ENCODE peak calls at places on chromosomes 13 and 19, in four cellular contexts. One of them, this sample, is unnamed.
A peak's percentile ranks its signal among the peaks of the same experiment; 100 is the strongest.

GRCh38 chr13:90445179-90445578 is 902.3 kb upstream of the MIR17HG start:
- DNase-seq in WTC11: no peak
- DNase-seq in K562: no peak
- DNase-seq in HepG2: no peak
- DNase-seq in this sample: no peak

GRCh38 chr19:21164541-21164940 is 22.7 kb downstream of the ZNF431 start:
- DNase-seq in HepG2: no peak
- DNase-seq in WTC11: no peak
- DNase-seq in K562: no peak
- DNase-seq in this sample: no peak

GRCh38 chr19:55257461-55258411 is 1.1 kb downstream of the PPP6R1 start:
- DNase-seq in HepG2: no peak
- DNase-seq in WTC11: no peak
- DNase-seq in K562: peak; percentile 56
- DNase-seq in this sample: peak; percentile 25

GRCh38 chr19:6459356-6460098 is at the start of gene SLC25A23:
- DNase-seq in HepG2: peak; percentile 46
- DNase-seq in K562: peak; percentile 87
- DNase-seq in WTC11: peak; percentile 79
- DNase-seq in this sample: peak; percentile 88

GRCh38 chr19:10286803-10287737 is at the start of gene ICAM4:
- DNase-seq in K562: peak; percentile 83
- DNase-seq in WTC11: peak; percentile 71
- DNase-seq in HepG2: peak; percentile 63
- DNase-seq in this sample: peak; percentile 34

GRCh38 chr13:99689955-99690354 is 188.7 kb downstream of the TM9SF2 start:
- DNase-seq in HepG2: no peak
- DNase-seq in K562: no peak
- DNase-seq in WTC11: no peak
- DNase-seq in this sample: no peak

GRCh38 chr13:114194853-114195252 is 15.8 kb downstream of the CFAP97D2 start:
- DNase-seq in WTC11: no peak
- DNase-seq in K562: no peak
- DNase-seq in HepG2: no peak
- DNase-seq in this sample: no peak

GRCh38 chr13:41460930-41461329 is 3.6 kb downstream of the RGCC start:
- DNase-seq in HepG2: no peak
- DNase-seq in K562: no peak
- DNase-seq in WTC11: no peak
- DNase-seq in this sample: no peak

GRCh38 chr13:112709825-112710783 is 20.3 kb downstream of the ATP11A start:
- DNase-seq in HepG2: no peak
- DNase-seq in WTC11: peak; percentile 15
- DNase-seq in K562: no peak
- DNase-seq in this sample: no peak

GRCh38 chr13:51243227-51243626 is 21.0 kb downstream of the FAM124A start:
- DNase-seq in K562: no peak
- DNase-seq in HepG2: no peak
- DNase-seq in WTC11: no peak
- DNase-seq in this sample: no peak

GRCh38 chr19:41883463-41883820 is 458 bp downstream of the ARHGEF1 start:
- DNase-seq in WTC11: no peak
- DNase-seq in K562: no peak
- DNase-seq in HepG2: no peak
- DNase-seq in this sample: no peak

GRCh38 chr13:77492982-77493381 is 42.5 kb upstream of the SCEL start:
- DNase-seq in HepG2: peak; percentile 4
- DNase-seq in WTC11: no peak
- DNase-seq in K562: no peak
- DNase-seq in this sample: peak; percentile 55

GRCh38 chr13:48210178-48210577 is 22.8 kb upstream of the ITM2B start:
- DNase-seq in WTC11: no peak
- DNase-seq in HepG2: no peak
- DNase-seq in K562: no peak
- DNase-seq in this sample: no peak

GRCh38 chr13:108070491-108070890 is 144.8 kb downstream of the LIG4 start:
- DNase-seq in WTC11: no peak
- DNase-seq in K562: no peak
- DNase-seq in HepG2: no peak
- DNase-seq in this sample: no peak

GRCh38 chr13:48043789-48044503 is 6.4 kb downstream of the NUDT15 start:
- DNase-seq in HepG2: no peak
- DNase-seq in K562: no peak
- DNase-seq in WTC11: no peak
- DNase-seq in this sample: no peak

GRCh38 chr19:39430675-39431593 is 4.8 kb downstream of the RPS16 start:
- DNase-seq in WTC11: no peak
- DNase-seq in K562: peak; percentile 46
- DNase-seq in HepG2: peak; percentile 71
- DNase-seq in this sample: no peak

GRCh38 chr13:109140777-109141354 is 511.5 kb downstream of the MYO16 start:
- DNase-seq in WTC11: peak; percentile 23
- DNase-seq in HepG2: no peak
- DNase-seq in K562: no peak
- DNase-seq in this sample: no peak

GRCh38 chr13:44812818-44813217 is 176.5 kb downstream of the NUFIP1 start:
- DNase-seq in WTC11: no peak
- DNase-seq in K562: no peak
- DNase-seq in HepG2: no peak
- DNase-seq in this sample: no peak

GRCh38 chr13:40058757-40059236 is 403.3 kb downstream of the COG6 start:
- DNase-seq in K562: no peak
- DNase-seq in HepG2: no peak
- DNase-seq in WTC11: no peak
- DNase-seq in this sample: no peak

GRCh38 chr19:4506449-4507149 is 11.7 kb downstream of the PLIN4 start:
- DNase-seq in HepG2: no peak
- DNase-seq in WTC11: no peak
- DNase-seq in K562: no peak
- DNase-seq in this sample: no peak

GRCh38 chr19:23460656-23461055 is 65.4 kb upstream of the ZNF91 start:
- DNase-seq in HepG2: no peak
- DNase-seq in K562: no peak
- DNase-seq in WTC11: no peak
- DNase-seq in this sample: no peak

GRCh38 chr19:17513801-17514200 is 2.4 kb downstream of the PGLS start:
- DNase-seq in HepG2: no peak
- DNase-seq in WTC11: no peak
- DNase-seq in K562: no peak
- DNase-seq in this sample: no peak

GRCh38 chr19:1045247-1045603 is 5.3 kb downstream of the ABCA7 start:
- DNase-seq in K562: peak; percentile 94
- DNase-seq in WTC11: peak; percentile 99
- DNase-seq in HepG2: peak; percentile 89
- DNase-seq in this sample: peak; percentile 98

GRCh38 chr13:111506131-111506530 is 185.7 kb downstream of the TEX29 start:
- DNase-seq in WTC11: no peak
- DNase-seq in HepG2: no peak
- DNase-seq in K562: no peak
- DNase-seq in this sample: no peak

DNA sequence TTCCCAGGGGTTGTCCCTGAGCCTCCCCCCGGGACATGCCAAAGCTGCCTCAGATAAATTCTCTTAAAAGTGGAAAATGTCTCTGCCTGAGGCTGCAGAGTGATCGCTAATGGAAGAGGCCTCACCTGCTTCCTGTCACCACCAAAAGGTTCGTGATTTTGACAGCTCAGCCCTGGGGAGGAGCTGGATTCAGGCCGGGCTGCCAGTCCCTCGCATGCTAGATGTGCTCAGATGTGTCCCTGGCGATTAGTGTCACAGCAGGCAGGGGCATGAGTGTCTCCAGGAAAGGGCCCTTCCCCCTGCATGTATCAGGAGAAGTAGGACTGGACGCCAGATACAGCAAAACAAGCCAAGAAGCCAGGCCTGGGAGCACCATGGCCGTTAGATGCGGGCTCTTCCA is 626.5 kb downstream of the UQCRFS1 start:
- DNase-seq in K562: no peak
- DNase-seq in HepG2: no peak
- DNase-seq in WTC11: no peak
- DNase-seq in this sample: no peak
- TF ChIP-seq ELF4 in K562: no peak
- TF ChIP-seq ELF4 in HepG2: no peak
- TF ChIP-seq ELF4 in WTC11: no peak
- TF ChIP-seq ELF4 in this sample: no peak

DNA sequence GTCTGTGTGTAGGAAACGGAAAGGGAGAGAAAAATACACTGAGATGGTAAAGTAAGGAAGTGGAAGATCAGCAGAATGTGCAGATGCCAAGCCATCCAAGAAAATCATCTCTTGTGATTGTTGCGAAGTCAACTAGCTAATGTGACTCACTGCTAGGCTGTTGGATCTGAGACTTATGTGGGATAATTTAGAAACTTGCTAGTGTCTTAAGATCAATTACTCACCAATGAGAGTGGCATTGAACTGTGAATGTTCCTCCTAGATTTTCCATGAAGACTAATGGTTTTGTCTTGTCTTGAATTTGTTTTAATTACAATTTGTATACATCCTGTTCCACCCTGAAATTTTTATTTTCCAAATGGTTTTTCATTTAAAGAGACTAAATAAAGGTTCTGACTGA is 771.6 kb downstream of the EFNB2 start:
- DNase-seq in WTC11: no peak
- DNase-seq in K562: no peak
- DNase-seq in HepG2: no peak
- DNase-seq in this sample: no peak
- TF ChIP-seq ELF4 in WTC11: no peak
- TF ChIP-seq ELF4 in K562: no peak
- TF ChIP-seq ELF4 in HepG2: no peak
- TF ChIP-seq ELF4 in this sample: no peak

GRCh38 chr19:18762125-18763023 is 28.7 kb downstream of the COMP start:
- DNase-seq in HepG2: peak; percentile 63
- DNase-seq in K562: no peak
- DNase-seq in WTC11: peak; percentile 38
- DNase-seq in this sample: no peak
- TF ChIP-seq ELF4 in HepG2: no peak
- TF ChIP-seq ELF4 in K562: no peak
- TF ChIP-seq ELF4 in WTC11: no peak
- TF ChIP-seq ELF4 in this sample: no peak

GRCh38 chr19:34837262-34837661 is 64.2 kb upstream of the ZNF599 start:
- DNase-seq in K562: no peak
- DNase-seq in HepG2: no peak
- DNase-seq in WTC11: no peak
- DNase-seq in this sample: no peak
- TF ChIP-seq ELF4 in K562: no peak
- TF ChIP-seq ELF4 in HepG2: no peak
- TF ChIP-seq ELF4 in WTC11: no peak
- TF ChIP-seq ELF4 in this sample: no peak

GRCh38 chr19:29855771-29856510 is 44.1 kb downstream of the CCNE1 start:
- DNase-seq in HepG2: no peak
- DNase-seq in K562: no peak
- DNase-seq in WTC11: no peak
- DNase-seq in this sample: no peak

GRCh38 chr19:29858621-29859020 is 46.8 kb downstream of the CCNE1 start:
- DNase-seq in HepG2: no peak
- DNase-seq in K562: no peak
- DNase-seq in WTC11: no peak
- DNase-seq in this sample: no peak

GRCh38 chr19:29855087-29855486 is 43.3 kb downstream of the CCNE1 start:
- DNase-seq in HepG2: no peak
- DNase-seq in WTC11: no peak
- DNase-seq in K562: peak; percentile 35
- DNase-seq in this sample: no peak

GRCh38 chr19:29860492-29860891 is 48.7 kb downstream of the CCNE1 start:
- DNase-seq in K562: peak; percentile 84
- DNase-seq in WTC11: no peak
- DNase-seq in HepG2: no peak
- DNase-seq in this sample: no peak

GRCh38 chr19:29858000-29858596 is 46.3 kb downstream of the CCNE1 start:
- DNase-seq in WTC11: peak; percentile 80
- DNase-seq in K562: peak; percentile 77
- DNase-seq in HepG2: no peak
- DNase-seq in this sample: peak; percentile 64
- TF ChIP-seq ELF4 in WTC11: no peak
- TF ChIP-seq ELF4 in K562: no peak
- TF ChIP-seq ELF4 in HepG2: no peak
- TF ChIP-seq ELF4 in this sample: no peak